ENCODE peak calls at places on chromosomes 11 and 22, in six cellular contexts. H is A549, W is WTC11, Y is body of pancreas, Q is mucosa of descending colon, P is ascending aorta. V is an unnamed sample.

GRCh38 chr11:12441081-12441801 is 63.9 kb downstream of the PARVA start:
- DNase-seq in Y (no peak), Q (no peak), W (no peak), H (no peak), P (no peak), V (no peak)

GRCh38 chr11:65412271-65413076 is 10.1 kb upstream of the NEAT1 start:
- DNase-seq in Y (peak), W (peak), P (no peak), Q (peak), H (no peak), V (no peak)

GRCh38 chr11:85825590-85825989 is 14.6 kb upstream of the SYTL2 start:
- DNase-seq in Y (no peak), P (no peak), W (no peak), Q (no peak), H (no peak), V (no peak)

GRCh38 chr11:11894486-11894885 is 52.7 kb downstream of the USP47 start:
- DNase-seq in Q (no peak), H (no peak), Y (no peak), P (no peak), W (no peak), V (no peak)

GRCh38 chr22:32605576-32605975 is 131.0 kb downstream of the FBXO7 start:
- DNase-seq in W (no peak), P (no peak), Q (no peak), Y (no peak), H (no peak), V (no peak)

GRCh38 chr22:41446057-41446501 is 522 bp downstream of the TOB2 start:
- DNase-seq in H (no peak), Q (no peak), W (peak), P (no peak), Y (peak), V (peak)

GRCh38 chr11:45180158-45180887 is 33.9 kb downstream of the PRDM11 start:
- DNase-seq in Q (peak), P (no peak), H (peak), Y (peak), W (peak), V (peak)

GRCh38 chr11:74932169-74932568 is 16.7 kb downstream of the XRRA1 start:
- DNase-seq in Y (no peak), Q (no peak), H (no peak), W (no peak), P (no peak), V (no peak)

GRCh38 chr11:65968600-65969482 is 7.3 kb downstream of the SART1 start:
- DNase-seq in Y (no peak), Q (no peak), P (no peak), H (no peak), W (no peak), V (no peak)

GRCh38 chr11:73330569-73331093 is 22.6 kb downstream of the ARHGEF17 start:
- DNase-seq in H (peak), Y (no peak), Q (no peak), P (no peak), W (peak), V (peak)

GRCh38 chr22:39530692-39531331 is 1.7 kb downstream of the RPS19BP1 start:
- DNase-seq in H (no peak), Y (no peak), Q (no peak), W (no peak), P (no peak), V (no peak)
- TF ChIP-seq CTCF in H (no peak), Y (peak), Q (no peak), W (no peak), P (no peak), V (peak)

DNA sequence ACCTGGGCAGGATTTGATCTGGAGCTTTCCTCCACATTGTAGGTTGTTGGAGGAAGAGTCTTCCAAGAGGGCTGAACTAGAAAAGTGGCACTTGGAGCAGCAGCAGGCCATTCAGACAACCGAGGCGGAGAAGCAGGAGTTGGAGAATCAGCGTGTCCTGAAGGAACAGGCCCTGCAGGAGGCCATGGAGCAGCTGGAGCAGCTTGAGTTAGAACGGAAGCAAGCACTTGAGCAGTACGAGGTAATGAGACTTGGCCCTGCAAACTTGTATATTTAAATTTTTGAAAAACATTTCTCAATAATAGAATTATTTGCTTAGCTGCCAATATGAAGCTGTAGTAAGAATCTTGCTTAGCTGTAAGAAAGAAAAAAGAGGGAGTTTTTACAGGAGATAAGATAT is 83.9 kb downstream of the SWAP70 start:
- DNase-seq in P (no peak), Q (no peak), W (no peak), Y (no peak), H (no peak), V (no peak)
- TF ChIP-seq CTCF in P (no peak), Q (no peak), W (no peak), Y (no peak), H (no peak), V (no peak)

GRCh38 chr11:119134389-119134978 is 13.1 kb downstream of the HINFP start:
- DNase-seq in Q (no peak), H (peak), W (peak), Y (peak), P (no peak), V (no peak)
- TF ChIP-seq CTCF in Q (peak), H (peak), W (no peak), Y (peak), P (no peak), V (peak)

GRCh38 chr22:37634505-37635002 is 4.9 kb upstream of the SH3BP1 start:
- DNase-seq in P (no peak), W (no peak), Q (no peak), H (no peak), Y (no peak), V (no peak)
- TF ChIP-seq CTCF in P (no peak), W (no peak), Q (no peak), H (no peak), Y (no peak), V (no peak)

GRCh38 chr11:36478700-36479329 is 31.3 kb downstream of the TRAF6 start:
- DNase-seq in H (peak), P (no peak), W (no peak), Q (no peak), Y (no peak), V (peak)
- TF ChIP-seq CTCF in H (peak), P (peak), W (no peak), Q (peak), Y (peak), V (no peak)

GRCh38 chr11:69644962-69645675 is 4.2 kb downstream of the CCND1 start:
- DNase-seq in W (no peak), H (no peak), P (no peak), Y (no peak), Q (no peak), V (no peak)
- TF ChIP-seq CTCF in W (peak), H (no peak), P (no peak), Y (no peak), Q (no peak), V (no peak)

DNA sequence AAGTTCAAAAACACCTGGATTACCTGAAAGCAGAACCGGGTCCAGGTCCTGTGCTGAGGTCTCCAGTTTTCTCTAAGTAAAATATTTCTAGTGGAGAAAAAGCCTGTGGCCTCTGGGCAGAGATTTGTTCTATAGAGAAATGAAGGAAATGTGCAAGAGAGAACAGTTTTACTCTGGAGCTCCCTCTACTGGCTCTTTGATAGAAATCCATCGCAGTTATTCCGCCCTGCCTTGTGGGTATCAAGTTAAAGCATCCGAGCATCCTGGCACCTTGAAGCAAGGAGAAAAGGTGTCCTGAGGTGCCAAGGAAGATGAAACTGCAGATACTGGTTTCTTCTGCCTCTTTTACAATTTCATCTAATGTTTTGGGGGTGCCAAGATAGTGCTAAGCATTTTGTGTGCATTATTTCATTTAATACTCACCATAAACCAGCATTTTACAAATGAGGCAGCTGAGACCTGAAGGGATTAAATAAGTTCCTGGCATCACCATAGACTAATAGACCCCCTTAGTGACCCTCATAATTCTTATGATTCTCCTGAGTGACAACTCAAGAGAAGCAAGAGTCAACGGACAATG is 113.1 kb upstream of the HSD17B12 start:
- DNase-seq in P (no peak), H (peak), Y (no peak), W (no peak), Q (no peak), V (no peak)
- TF ChIP-seq CTCF in P (no peak), H (peak), Y (peak), W (peak), Q (no peak), V (peak)

GRCh38 chr11:123755813-123756212 is 1.5 kb upstream of the OR6X1 start:
- DNase-seq in Q (no peak), Y (no peak), P (no peak), H (no peak), W (no peak), V (no peak)

GRCh38 chr11:123751777-123752176 is 2.5 kb downstream of the OR6X1 start:
- DNase-seq in W (no peak), P (no peak), H (no peak), Q (no peak), Y (no peak), V (no peak)

GRCh38 chr11:123753110-123753509 is 1.2 kb downstream of the OR6X1 start:
- DNase-seq in P (no peak), Q (no peak), W (no peak), H (no peak), Y (no peak), V (no peak)

GRCh38 chr11:123755344-123755743 is 1.0 kb upstream of the OR6X1 start:
- DNase-seq in H (no peak), Q (no peak), W (no peak), Y (no peak), P (no peak), V (no peak)

GRCh38 chr11:123754101-123754568 is at the start of gene OR6X1:
- DNase-seq in Q (no peak), W (no peak), Y (no peak), P (no peak), H (no peak), V (no peak)
- TF ChIP-seq CTCF in Q (no peak), W (no peak), Y (no peak), P (no peak), H (no peak), V (no peak)

V was measured in endothelial cell.